ENCODE peak calls at places on chromosomes 7 and 10, in nine cellular contexts. K, H, S, U, G, O, B, P and W are unnamed samples.

GRCh38 chr10:110225756-110226554 is 18.6 kb downstream of the MXI1 start:
- DNase-seq in O (peak), H (peak), G (peak), P (peak), K (peak), S (peak), B (peak), U (peak), W (peak)

GRCh38 chr7:4239991-4240812 is 441.9 kb upstream of the FOXK1 start:
- DNase-seq in K (no peak), S (no peak), B (no peak), P (no peak), U (no peak), G (no peak), O (no peak), H (peak), W (no peak)

GRCh38 chr7:133790911-133791310 is 336.2 kb upstream of the LRGUK start:
- DNase-seq in H (no peak), P (no peak), U (no peak), K (no peak), G (no peak), B (no peak), S (no peak), O (no peak), W (no peak)

GRCh38 chr7:11513460-11513859 is 318.5 kb downstream of the THSD7A start:
- DNase-seq in P (no peak), B (no peak), U (no peak), K (no peak), O (no peak), H (no peak), G (no peak), S (no peak), W (no peak)

GRCh38 chr7:20218261-20218660 is 1.1 kb upstream of the MACC1 start:
- DNase-seq in S (no peak), H (peak), G (peak), B (no peak), K (no peak), O (no peak), U (no peak), P (no peak), W (no peak)

GRCh38 chr7:67406941-67407340 is 410.3 kb downstream of the TYW1 start:
- DNase-seq in O (no peak), G (no peak), P (no peak), B (no peak), H (no peak), S (no peak), K (no peak), U (no peak), W (no peak)

GRCh38 chr7:17311952-17312351 is 13.5 kb downstream of the AHR start:
- DNase-seq in S (no peak), B (no peak), O (no peak), H (peak), U (no peak), P (no peak), K (no peak), G (peak), W (no peak)

GRCh38 chr10:774223-774622 is 84.8 kb upstream of the DIP2C start:
- DNase-seq in K (no peak), O (no peak), P (no peak), G (no peak), U (no peak), B (no peak), S (peak), H (no peak), W (no peak)

GRCh38 chr10:103600956-103601569 is 107.6 kb downstream of the NEURL1 start:
- DNase-seq in H (no peak), G (no peak), U (no peak), O (no peak), B (no peak), K (no peak), S (no peak), P (no peak), W (no peak)

GRCh38 chr10:78937800-78938694 is 130.7 kb upstream of the ZMIZ1 start:
- DNase-seq in O (peak), B (no peak), K (peak), P (no peak), G (no peak), U (no peak), S (no peak), H (peak), W (no peak)

GRCh38 chr10:92181575-92181974 is 109.3 kb downstream of the CPEB3 start:
- DNase-seq in B (no peak), P (peak), K (peak), O (peak), H (peak), U (no peak), S (no peak), G (peak), W (no peak)

GRCh38 chr10:12985347-12985746 is 16.2 kb downstream of the CCDC3 start:
- DNase-seq in B (no peak), O (no peak), H (no peak), G (no peak), K (no peak), U (no peak), S (no peak), P (no peak), W (no peak)

GRCh38 chr7:73904219-73905136 is 43.5 kb downstream of the TMEM270 start:
- DNase-seq in O (no peak), U (no peak), G (peak), K (no peak), P (no peak), S (no peak), H (no peak), B (peak), W (no peak)

GRCh38 chr10:75231672-75232581 is 3.8 kb downstream of the COMTD1 start:
- DNase-seq in U (no peak), K (no peak), S (no peak), G (no peak), P (peak), B (no peak), H (no peak), O (no peak), W (no peak)

GRCh38 chr7:91264924-91265681 is 870 bp downstream of the FZD1 start:
- DNase-seq in K (peak), H (peak), G (peak), P (peak), O (no peak), S (peak), U (peak), B (no peak), W (peak)

GRCh38 chr7:128860158-128861073 is 2.2 kb upstream of the ATP6V1F start:
- DNase-seq in K (peak), B (no peak), H (peak), U (no peak), O (no peak), P (no peak), S (peak), G (peak), W (peak)

GRCh38 chr7:85471740-85472139 is 284.9 kb upstream of the SEMA3D start:
- DNase-seq in P (peak), H (no peak), O (no peak), S (no peak), U (no peak), G (peak), K (peak), B (no peak), W (no peak)

GRCh38 chr7:33946094-33946699 is 40.9 kb downstream of the BMPER start:
- DNase-seq in H (no peak), O (no peak), U (no peak), K (no peak), S (no peak), G (no peak), P (no peak), B (no peak), W (no peak)

GRCh38 chr10:119478111-119479047 is 64.1 kb downstream of the RGS10 start:
- DNase-seq in K (no peak), P (peak), B (no peak), S (no peak), G (no peak), H (no peak), U (no peak), O (no peak), W (no peak)

GRCh38 chr10:115969591-115969990 is 303.4 kb downstream of the GFRA1 start:
- DNase-seq in G (no peak), O (no peak), H (no peak), S (no peak), K (no peak), B (no peak), P (no peak), U (no peak), W (no peak)

GRCh38 chr7:79506481-79506880 is 53.0 kb upstream of the MAGI2 start:
- DNase-seq in H (peak), U (no peak), O (no peak), S (no peak), P (no peak), B (no peak), K (peak), G (peak), W (no peak)

GRCh38 chr7:158386866-158387820 is 200.5 kb downstream of the PTPRN2 start:
- DNase-seq in G (no peak), K (no peak), H (no peak), S (no peak), B (no peak), O (no peak), U (no peak), P (no peak), W (no peak)

GRCh38 chr10:92699518-92700272 is 9.9 kb downstream of the HHEX start:
- DNase-seq in O (peak), U (no peak), P (peak), B (no peak), S (peak), H (peak), G (peak), K (peak), W (no peak)

GRCh38 chr10:43192824-43193223 is 54.6 kb downstream of the CSGALNACT2 start:
- DNase-seq in B (no peak), K (no peak), S (no peak), O (no peak), P (no peak), U (no peak), H (no peak), G (peak), W (no peak)

GRCh38 chr7:726854-727103 is 280 bp downstream of the DNAAF5 start:
- DNase-seq in U (no peak), B (no peak), H (no peak), S (no peak), K (no peak), G (no peak), P (no peak), O (no peak), W (no peak)

GRCh38 chr7:18553585-18554055 is 58.1 kb downstream of the HDAC9 start:
- DNase-seq in P (no peak), K (no peak), G (no peak), S (no peak), O (no peak), H (no peak), B (no peak), U (no peak), W (no peak)

GRCh38 chr7:111750878-111751277 is 188.6 kb upstream of the IMMP2L start:
- DNase-seq in S (no peak), G (no peak), P (no peak), O (no peak), U (no peak), B (no peak), K (no peak), H (no peak), W (no peak)

GRCh38 chr10:126252884-126253612 is 135.2 kb downstream of the ADAM12 start:
- DNase-seq in G (peak), K (peak), H (no peak), U (peak), S (no peak), P (no peak), O (peak), B (no peak), W (peak)

GRCh38 chr10:77041636-77042258 is 595.9 kb downstream of the KCNMA1 start:
- DNase-seq in P (peak), H (no peak), S (no peak), O (no peak), K (no peak), G (no peak), U (no peak), B (no peak), W (no peak)

GRCh38 chr7:69710773-69711445 is 112.6 kb downstream of the AUTS2 start:
- DNase-seq in K (no peak), G (no peak), B (no peak), S (no peak), P (no peak), O (no peak), U (no peak), H (peak), W (no peak)

GRCh38 chr7:110373514-110374258 is 717.2 kb upstream of the LRRN3 start:
- DNase-seq in P (no peak), O (no peak), G (no peak), K (peak), S (no peak), B (no peak), U (no peak), H (no peak), W (peak)

GRCh38 chr7:139023076-139023475 is 12.8 kb downstream of the ZC3HAV1L start:
- DNase-seq in U (no peak), S (no peak), K (no peak), O (no peak), B (no peak), P (no peak), G (no peak), H (no peak), W (no peak)

GRCh38 chr10:112821663-112822062 is 128.4 kb upstream of the TCF7L2 start:
- DNase-seq in O (no peak), U (no peak), S (no peak), B (no peak), P (no peak), H (no peak), K (peak), G (no peak), W (no peak)

GRCh38 chr7:122550545-122550944 is 148.4 kb downstream of the RNF133 start:
- DNase-seq in U (no peak), O (no peak), K (peak), H (peak), B (no peak), G (no peak), S (no peak), P (no peak), W (no peak)

GRCh38 chr10:75402486-75403143 is 1.1 kb upstream of the ZNF503 start:
- DNase-seq in B (no peak), G (no peak), K (no peak), U (peak), H (peak), S (peak), P (no peak), O (peak), W (no peak)

GRCh38 chr7:26292768-26293560 is 1.3 kb downstream of the SNX10 start:
- DNase-seq in S (no peak), P (peak), H (peak), O (no peak), B (no peak), G (no peak), U (no peak), K (no peak), W (no peak)
- H3K4me3 ChIP-seq in S (no peak), P (peak), H (peak), O (no peak), B (peak), G (no peak), U (no peak), K (no peak), W (no peak)

GRCh38 chr10:133257489-133258065 is 19.1 kb downstream of the ADAM8 start:
- DNase-seq in O (peak), B (no peak), P (no peak), S (peak), H (peak), U (peak), K (peak), G (peak), W (no peak)
- TF ChIP-seq CTCF in O (peak), B (peak), P (peak), S (peak), H (no peak), U (peak), K (peak), G (peak), W (peak)

DNA sequence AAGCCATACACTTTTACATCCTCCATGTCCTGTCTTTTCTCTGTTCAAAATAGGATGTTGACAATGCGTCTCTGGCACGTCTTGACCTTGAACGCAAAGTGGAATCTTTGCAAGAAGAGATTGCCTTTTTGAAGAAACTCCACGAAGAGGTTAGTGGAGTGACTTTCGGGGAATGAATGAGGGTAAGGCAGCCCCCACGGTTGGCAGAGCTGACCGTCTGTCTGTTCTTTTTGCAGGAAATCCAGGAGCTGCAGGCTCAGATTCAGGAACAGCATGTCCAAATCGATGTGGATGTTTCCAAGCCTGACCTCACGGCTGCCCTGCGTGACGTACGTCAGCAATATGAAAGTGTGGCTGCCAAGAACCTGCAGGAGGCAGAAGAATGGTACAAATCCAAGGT is 5.5 kb downstream of the VIM start:
- DNase-seq in S (no peak), O (no peak), H (no peak), G (peak), B (no peak), P (no peak), K (no peak), U (peak), W (no peak)
- H3K4me3 ChIP-seq in S (peak), O (no peak), H (no peak), G (peak), B (peak), P (no peak), K (peak), U (peak), W (peak)

GRCh38 chr7:108488902-108489538 is 32.8 kb upstream of the NRCAM start:
- DNase-seq in O (no peak), U (no peak), B (no peak), S (no peak), P (no peak), K (peak), H (peak), G (no peak), W (no peak)
- TF ChIP-seq CTCF in O (no peak), U (no peak), B (no peak), S (no peak), P (no peak), K (no peak), H (no peak), G (no peak), W (no peak)